ENCODE peak calls at places on chromosomes 6 and 20, in four cellular contexts. A is A673, B is fibroblast of mammary gland, H is AG04450. N is an unnamed sample.

GRCh38 chr20:52494244-52494643 is 302.7 kb upstream of the ZFP64 start:
- DNase-seq in A (peak), B (peak), H (peak), N (peak)

GRCh38 chr6:145087034-145087433 is 648.3 kb downstream of the EPM2A start:
- DNase-seq in B (peak), H (no peak), A (no peak), N (no peak)

GRCh38 chr6:149060300-149060984 is 257.1 kb upstream of the TAB2 start:
- DNase-seq in A (no peak), H (no peak), B (no peak), N (peak)

GRCh38 chr6:13709698-13710551 is 1.7 kb downstream of the RANBP9 start:
- DNase-seq in B (peak), A (peak), H (no peak), N (no peak)

GRCh38 chr6:15152720-15153119 is 93.1 kb upstream of the JARID2 start:
- DNase-seq in B (peak), H (no peak), A (no peak), N (no peak)

GRCh38 chr6:36069573-36069972 is 42.0 kb downstream of the MAPK14 start:
- DNase-seq in A (no peak), H (no peak), B (no peak), N (no peak)

GRCh38 chr6:101396552-101397173 is 3.2 kb downstream of the GRIK2 start:
- DNase-seq in B (peak), H (no peak), A (peak), N (no peak)

GRCh38 chr6:123415844-123416468 is 220.8 kb downstream of the TRDN start:
- DNase-seq in A (peak), B (peak), H (peak), N (peak)

GRCh38 chr20:19539191-19539590 is 218.9 kb upstream of the RIN2 start:
- DNase-seq in H (no peak), A (no peak), B (no peak), N (no peak)

GRCh38 chr20:36468149-36469000 is 72.9 kb upstream of the MYL9 start:
- DNase-seq in B (no peak), A (no peak), H (no peak), N (no peak)

GRCh38 chr6:49890988-49891387 is 24.7 kb upstream of the CRISP1 start:
- DNase-seq in H (no peak), A (peak), B (no peak), N (no peak)
- H3K4me3 ChIP-seq in H (no peak), A (no peak), B (no peak), N (no peak)

GRCh38 chr6:157281570-157281969 is 41.7 kb downstream of the TMEM242 start:
- DNase-seq in A (peak), H (no peak), B (no peak), N (no peak)
- TF ChIP-seq CTCF in A (peak), H (peak), B (no peak), N (no peak)

GRCh38 chr20:22984008-22984407 is 51.1 kb upstream of the SSTR4 start:
- DNase-seq in H (no peak), A (no peak), B (no peak), N (no peak)
- H3K4me3 ChIP-seq in H (no peak), A (no peak), B (no peak), N (no peak)

DNA sequence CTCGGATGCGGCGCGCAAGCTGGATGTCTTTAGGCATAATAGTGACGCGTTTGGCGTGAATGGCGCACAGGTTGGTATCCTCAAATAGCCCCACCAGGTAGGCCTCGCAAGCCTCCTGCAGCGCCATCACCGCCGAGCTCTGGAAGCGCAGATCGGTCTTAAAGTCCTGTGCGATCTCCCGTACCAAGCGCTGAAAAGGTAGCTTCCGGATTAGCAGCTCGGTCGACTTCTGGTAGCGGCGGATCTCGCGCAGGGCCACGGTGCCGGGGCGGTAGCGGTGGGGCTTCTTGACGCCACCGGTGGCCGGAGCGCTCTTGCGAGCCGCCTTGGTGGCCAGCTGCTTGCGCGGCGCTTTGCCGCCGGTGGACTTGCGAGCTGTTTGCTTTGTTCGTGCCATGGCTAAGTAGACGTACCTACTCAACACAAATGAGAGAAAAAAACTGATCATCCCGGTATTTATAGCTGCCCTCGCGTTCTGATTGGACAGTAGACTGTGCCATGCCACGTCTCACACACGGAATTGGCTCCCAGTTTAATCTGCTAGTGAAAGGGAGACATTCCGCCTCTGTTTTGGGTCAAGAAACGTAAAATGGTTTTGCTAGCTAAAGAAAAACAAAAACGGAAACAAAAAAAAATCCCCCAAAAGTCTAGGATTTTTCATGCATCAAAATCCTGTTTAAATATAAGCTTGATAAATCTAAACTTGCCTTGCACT is 40.1 kb downstream of the OR2B2 start:
- DNase-seq in A (peak), B (peak), H (peak), N (peak)
- TF ChIP-seq CTCF in A (peak), B (no peak), H (peak), N (peak)

GRCh38 chr6:24127316-24127715 is 1.3 kb downstream of the NRSN1 start:
- DNase-seq in H (no peak), B (no peak), A (no peak), N (no peak)

GRCh38 chr6:24131751-24132150 is 5.7 kb downstream of the NRSN1 start:
- DNase-seq in A (no peak), H (no peak), B (no peak), N (no peak)

GRCh38 chr6:24125980-24126379 is at the start of gene NRSN1:
- DNase-seq in B (no peak), H (no peak), A (peak), N (no peak)

GRCh38 chr6:24122139-24122538 is 3.9 kb upstream of the NRSN1 start:
- DNase-seq in H (no peak), A (no peak), B (no peak), N (no peak)

GRCh38 chr6:24126586-24127192 is 674 bp downstream of the NRSN1 start:
- DNase-seq in B (peak), H (no peak), A (peak), N (peak)
- H3K4me3 ChIP-seq in B (no peak), H (no peak), A (peak), N (no peak)

GRCh38 chr6:152716322-152716721 is 18.6 kb downstream of the MYCT1 start:
- DNase-seq in B (no peak), H (no peak), A (no peak), N (no peak)
- TF ChIP-seq CTCF in B (peak), H (no peak), A (no peak), N (no peak)

DNA sequence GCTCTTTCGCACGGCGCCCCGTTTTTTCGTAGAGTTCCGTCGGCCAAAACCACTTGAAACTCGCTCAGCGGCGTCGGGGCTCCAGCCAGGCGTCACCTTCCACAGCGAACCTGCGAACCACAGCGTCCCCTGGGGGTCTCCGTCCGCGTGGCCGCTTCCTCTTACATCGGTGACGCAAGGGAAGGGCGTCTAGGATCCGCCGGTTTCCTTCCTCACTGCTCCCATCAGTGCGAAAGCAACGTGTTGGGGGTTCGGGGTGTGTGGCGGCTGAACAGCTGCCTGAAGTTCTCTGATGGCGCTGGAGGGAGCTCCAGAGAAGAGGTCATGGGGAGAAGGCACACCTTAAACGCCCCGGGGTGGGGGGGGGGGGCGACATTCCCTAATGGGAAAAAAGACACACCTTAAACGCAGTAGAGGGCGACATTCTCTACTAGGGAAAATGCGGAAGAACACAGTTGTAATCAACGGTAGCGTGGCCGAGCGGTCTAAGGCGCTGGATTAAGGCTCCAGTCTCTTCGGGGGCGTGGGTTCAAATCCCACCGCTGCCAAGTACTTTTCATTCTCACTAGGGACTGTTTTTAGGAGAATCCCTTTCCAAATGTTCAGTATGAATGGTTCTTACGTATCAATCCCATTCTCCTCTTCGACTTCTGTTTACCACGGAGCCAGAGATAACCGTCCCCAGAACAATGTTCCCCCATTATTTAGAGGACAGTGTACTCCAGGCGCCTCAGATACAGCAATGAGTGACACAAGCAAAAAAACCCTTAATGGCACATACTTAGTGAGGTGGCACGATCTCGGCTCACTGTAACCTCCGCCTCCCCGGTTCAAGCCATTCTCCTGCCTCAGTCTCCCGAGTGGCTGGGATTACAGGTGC is 16.3 kb downstream of the ZNF311 start:
- DNase-seq in B (peak), H (no peak), A (peak), N (no peak)
- H3K4me3 ChIP-seq in B (peak), H (peak), A (peak), N (peak)